ENCODE peak calls at places on chromosomes 11 and 22, in four cellular contexts. I is endothelial cell of umbilical vein, Q is PC-3, D is SK-N-SH. M is an unnamed sample.

GRCh38 chr11:114270531-114271270 is 25.5 kb upstream of the NNMT start:
- DNase-seq in I (no peak), Q (no peak), D (no peak), M (no peak)

GRCh38 chr11:14342906-14343305 is 16.1 kb downstream of the RRAS2 start:
- DNase-seq in I (no peak), Q (no peak), D (no peak), M (no peak)

GRCh38 chr11:25520459-25520858 is 811.5 kb upstream of the ANO3 start:
- DNase-seq in I (no peak), Q (no peak), D (no peak), M (no peak)

GRCh38 chr11:130516868-130517505 is 68.5 kb downstream of the ADAMTS15 start:
- DNase-seq in I (no peak), Q (no peak), D (no peak), M (no peak)

GRCh38 chr22:40019681-40020080 is 24.9 kb downstream of the FAM83F start:
- DNase-seq in I (no peak), Q (no peak), D (no peak), M (peak; percentile 58)

GRCh38 chr11:611001-611996 is 4.5 kb downstream of the IRF7 start:
- DNase-seq in I (no peak), Q (no peak), D (no peak), M (peak; percentile 75)

GRCh38 chr22:45336971-45337431 is 27.3 kb downstream of the FAM118A start:
- DNase-seq in I (peak; percentile 100), Q (no peak), D (no peak), M (no peak)

GRCh38 chr22:47564651-47565050 is 802.2 kb downstream of the TBC1D22A start:
- DNase-seq in I (no peak), Q (no peak), D (peak; percentile 62), M (no peak)

GRCh38 chr22:35459423-35459894 is 59.5 kb downstream of the MCM5 start:
- DNase-seq in I (no peak), Q (no peak), D (peak; percentile 44), M (no peak)
- H3K27ac ChIP-seq in I (no peak overlapping the region), Q (no peak overlapping the region), D (no peak overlapping the region), M (no peak overlapping the region)

DNA sequence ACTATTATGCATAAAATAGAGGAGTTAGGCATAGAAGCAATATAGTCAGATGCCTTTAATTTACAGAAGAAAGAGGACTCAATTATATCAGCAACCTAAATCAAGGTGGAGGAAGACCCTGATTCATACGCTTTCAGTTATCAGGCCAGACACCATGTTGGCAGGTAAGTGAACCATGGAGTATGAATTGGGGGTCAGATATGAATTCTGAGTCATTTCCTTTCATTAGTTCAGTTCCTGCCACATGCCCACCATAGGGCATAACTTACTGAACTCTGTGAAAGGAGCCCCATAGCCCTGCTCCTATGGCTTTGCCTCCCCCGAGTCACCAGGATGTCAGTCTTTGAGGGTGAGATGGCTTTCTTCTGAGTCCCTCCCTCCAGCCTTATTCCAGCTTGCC is 15.1 kb downstream of the PATE2 start:
- DNase-seq in I (peak; percentile 15), Q (no peak), D (no peak), M (no peak)
- H3K9ac ChIP-seq in I (no peak overlapping the region), Q (no peak overlapping the region), D (no peak overlapping the region), M (no peak overlapping the region)

GRCh38 chr11:107824668-107825369 is 33.8 kb downstream of the SLC35F2 start:
- DNase-seq in I (no peak), Q (no peak), D (no peak), M (no peak)

GRCh38 chr11:107818491-107818890 is 40.1 kb downstream of the SLC35F2 start:
- DNase-seq in I (no peak), Q (no peak), D (no peak), M (no peak)

GRCh38 chr11:107819361-107820014 is 39.1 kb downstream of the SLC35F2 start:
- DNase-seq in I (peak; percentile 85), Q (peak; percentile 68), D (no peak), M (no peak)

GRCh38 chr11:107825875-107826274 is 32.7 kb downstream of the SLC35F2 start:
- DNase-seq in I (peak; percentile 63), Q (no peak), D (no peak), M (no peak)

GRCh38 chr11:107821199-107821926 is 37.2 kb downstream of the SLC35F2 start:
- DNase-seq in I (peak; percentile 97), Q (no peak), D (no peak), M (no peak)
- H3K27ac ChIP-seq in I (peak overlapping the region; percentile 99), Q (no peak overlapping the region), D (peak overlapping the region; percentile 21), M (no peak overlapping the region)

GRCh38 chr11:7671807-7672206 is 1.5 kb downstream of the CYB5R2 start:
- DNase-seq in I (no peak), Q (no peak), D (no peak), M (no peak)

GRCh38 chr11:7672276-7672959 is 882 bp downstream of the CYB5R2 start:
- DNase-seq in I (no peak), Q (no peak), D (no peak), M (no peak)

GRCh38 chr11:7672960-7673723 is at the start of gene CYB5R2:
- DNase-seq in I (peak; percentile 15), Q (no peak), D (peak; percentile 39), M (peak; percentile 92)

GRCh38 chr11:7670631-7671030 is 2.7 kb downstream of the CYB5R2 start:
- DNase-seq in I (no peak), Q (no peak), D (no peak), M (no peak)

DNA sequence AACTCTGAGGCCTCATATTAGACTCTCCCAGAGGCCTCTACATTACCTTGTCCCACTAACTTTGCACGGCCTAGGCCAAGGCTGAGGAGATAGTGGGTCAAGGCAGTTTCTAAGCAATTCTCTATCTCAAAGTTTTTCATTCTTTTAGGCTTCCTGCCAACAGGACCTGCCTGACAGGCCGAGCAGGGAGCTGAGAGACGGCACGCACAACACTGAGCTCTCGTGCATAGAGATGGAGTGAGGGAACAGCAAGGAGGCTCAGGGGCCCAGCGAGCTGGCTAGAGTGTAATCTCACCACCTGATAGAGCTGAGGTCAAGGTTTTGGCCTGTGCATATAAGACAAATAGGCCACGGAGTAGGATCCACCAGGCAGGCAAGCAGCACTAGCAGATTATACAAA is 2.0 kb downstream of the CYB5R2 start:
- DNase-seq in I (no peak), Q (peak; percentile 41), D (no peak), M (no peak)
- H3K9ac ChIP-seq in I (no peak overlapping the region), Q (no peak overlapping the region), D (no peak overlapping the region), M (no peak overlapping the region)

GRCh38 chr11:26849009-26849408 is 127.1 kb upstream of the SLC5A12 start:
- DNase-seq in I (no peak), Q (no peak), D (no peak), M (peak; percentile 82)

GRCh38 chr11:26844963-26845362 is 123.1 kb upstream of the SLC5A12 start:
- DNase-seq in I (no peak), Q (no peak), D (no peak), M (no peak)

GRCh38 chr11:26846222-26846621 is 124.4 kb upstream of the SLC5A12 start:
- DNase-seq in I (no peak), Q (no peak), D (no peak), M (no peak)

GRCh38 chr11:26847459-26847858 is 125.6 kb upstream of the SLC5A12 start:
- DNase-seq in I (no peak), Q (no peak), D (no peak), M (no peak)

DNA sequence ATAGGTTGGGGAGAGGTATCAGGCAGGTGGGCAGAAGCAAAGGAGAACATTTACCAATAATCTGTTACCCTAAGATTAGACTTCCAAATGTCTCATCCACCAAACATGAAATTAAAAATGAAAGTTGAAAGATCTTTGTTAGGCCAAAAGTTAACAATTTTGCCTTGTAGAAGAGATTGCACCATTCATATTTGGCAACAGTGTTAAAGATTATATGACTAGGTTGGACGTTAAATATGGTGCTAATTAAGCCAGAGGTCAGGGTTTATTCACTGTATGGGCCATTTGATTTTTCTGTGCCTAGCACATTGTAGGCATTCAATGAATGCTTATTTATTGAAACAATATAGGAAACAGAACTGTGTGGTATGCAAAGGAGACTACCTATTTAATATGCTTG is 126.1 kb upstream of the SLC5A12 start:
- DNase-seq in I (no peak), Q (no peak), D (no peak), M (no peak)
- H3K27ac ChIP-seq in I (no peak overlapping the region), Q (no peak overlapping the region), D (no peak overlapping the region), M (no peak overlapping the region)